ENCODE peak calls at places on chromosomes 5 and 9, in seven cellular contexts. T is A673, U is fibroblast of pulmonary artery, S is adrenal gland, F is fibroblast of mammary gland, J is psoas muscle, V is PC-3. D is an unnamed sample.

GRCh38 chr5:138179277-138179857 is 455 bp downstream of the KIF20A start:
- DNase-seq in F (peak; percentile 4), V (no peak), S (no peak), T (peak; percentile 28), U (no peak), J (no peak), D (peak; percentile 39)

GRCh38 chr9:107739601-107740082 is 250.1 kb upstream of the KLF4 start:
- DNase-seq in S (peak; percentile 54), F (peak; percentile 65), J (peak; percentile 70), U (peak; percentile 78), V (peak; percentile 81), T (no peak), D (peak; percentile 69)

GRCh38 chr5:15105799-15106393 is 234.3 kb upstream of the ANKH start:
- DNase-seq in V (peak; percentile 74), T (peak; percentile 70), F (peak; percentile 61), U (peak; percentile 76), S (peak; percentile 43), J (no peak), D (peak; percentile 70)

GRCh38 chr5:82405618-82406199 is 127.6 kb upstream of the RPS23 start:
- DNase-seq in T (no peak), V (peak; percentile 97), F (peak; percentile 100), U (peak; percentile 99), J (no peak), S (no peak), D (peak; percentile 96)

GRCh38 chr5:137867664-137868063 is at the start of gene MYOT:
- DNase-seq in S (no peak), U (no peak), F (no peak), T (no peak), J (no peak), V (no peak), D (no peak)

GRCh38 chr9:109232449-109232848 is 65.4 kb upstream of the FRRS1L start:
- DNase-seq in F (peak; percentile 72), J (no peak), S (no peak), V (peak; percentile 61), T (peak; percentile 36), U (peak; percentile 31), D (peak; percentile 55)

GRCh38 chr9:87713278-87713989 is 12.5 kb upstream of the CTSL start:
- DNase-seq in T (peak; percentile 68), V (peak; percentile 92), U (peak; percentile 99), F (peak; percentile 100), S (peak; percentile 81), J (peak; percentile 92), D (peak; percentile 100)

GRCh38 chr5:57858905-57859304 is 376.3 kb upstream of the ACTBL2 start:
- DNase-seq in V (no peak), J (no peak), S (no peak), F (no peak), U (peak; percentile 24), T (no peak), D (no peak)

GRCh38 chr9:99008187-99008586 is 64.5 kb downstream of the COL15A1 start:
- DNase-seq in S (no peak), F (no peak), U (no peak), V (no peak), T (no peak), J (no peak), D (no peak)

GRCh38 chr9:127021664-127022337 is 100.6 kb downstream of the ANGPTL2 start:
- DNase-seq in V (no peak), T (peak; percentile 89), F (peak; percentile 100), J (peak; percentile 89), U (peak; percentile 99), S (peak; percentile 63), D (peak; percentile 97)

GRCh38 chr9:18629136-18629535 is 155.2 kb downstream of the ADAMTSL1 start:
- DNase-seq in S (no peak), J (no peak), U (no peak), F (no peak), T (no peak), V (no peak), D (no peak)

GRCh38 chr5:55222819-55223124 is 4.3 kb downstream of the MCIDAS start:
- DNase-seq in F (no peak), U (no peak), V (no peak), S (no peak), T (no peak), J (no peak), D (peak; percentile 15)
- H3K4me3 ChIP-seq in F (no peak overlapping the region), U (no peak overlapping the region), V (no peak overlapping the region), S (no peak overlapping the region), T (no peak overlapping the region), J (no peak overlapping the region), D (no peak overlapping the region)

GRCh38 chr9:129145841-129146292 is 32.2 kb downstream of the IER5L start:
- DNase-seq in T (no peak), U (peak; percentile 90), J (peak; percentile 53), S (peak; percentile 35), F (peak; percentile 97), V (no peak), D (peak; percentile 87)
- TF ChIP-seq CTCF in T (no peak), U (no peak), J (no peak), S (no peak), F (peak; percentile 9), V (no peak), D (no peak)

GRCh38 chr5:93598997-93599371 is 16.0 kb downstream of the NR2F1 start:
- DNase-seq in J (no peak), F (no peak), U (no peak), T (no peak), S (no peak), V (no peak), D (no peak)

GRCh38 chr5:93599427-93600146 is 16.6 kb downstream of the NR2F1 start:
- DNase-seq in V (no peak), J (no peak), T (no peak), U (no peak), F (peak; percentile 40), S (no peak), D (no peak)

GRCh38 chr5:93601433-93602175 is 18.6 kb downstream of the NR2F1 start:
- DNase-seq in F (peak; percentile 52), S (no peak), V (no peak), J (no peak), T (no peak), U (no peak), D (peak; percentile 65)

GRCh38 chr5:93601053-93601429 is 18.0 kb downstream of the NR2F1 start:
- DNase-seq in S (no peak), J (no peak), V (no peak), F (no peak), T (no peak), U (no peak), D (no peak)

GRCh38 chr5:93600409-93601052 is 17.5 kb downstream of the NR2F1 start:
- DNase-seq in S (no peak), F (peak; percentile 38), U (no peak), T (no peak), J (no peak), V (no peak), D (no peak)
- H3K4me3 ChIP-seq in S (no peak overlapping the region), F (no peak overlapping the region), U (no peak overlapping the region), T (no peak overlapping the region), J (no peak overlapping the region), V (no peak overlapping the region), D (no peak overlapping the region)

GRCh38 chr5:118956727-118957126 is 31.6 kb downstream of the DTWD2 start:
- DNase-seq in J (no peak), T (peak; percentile 51), S (no peak), F (peak; percentile 32), U (peak; percentile 28), V (peak; percentile 45), D (peak; percentile 36)
- TF ChIP-seq CTCF in J (peak; percentile 16), T (peak; percentile 66), S (peak; percentile 12), F (peak; percentile 37), U (peak; percentile 35), V (peak; percentile 67), D (peak; percentile 17)

DNA sequence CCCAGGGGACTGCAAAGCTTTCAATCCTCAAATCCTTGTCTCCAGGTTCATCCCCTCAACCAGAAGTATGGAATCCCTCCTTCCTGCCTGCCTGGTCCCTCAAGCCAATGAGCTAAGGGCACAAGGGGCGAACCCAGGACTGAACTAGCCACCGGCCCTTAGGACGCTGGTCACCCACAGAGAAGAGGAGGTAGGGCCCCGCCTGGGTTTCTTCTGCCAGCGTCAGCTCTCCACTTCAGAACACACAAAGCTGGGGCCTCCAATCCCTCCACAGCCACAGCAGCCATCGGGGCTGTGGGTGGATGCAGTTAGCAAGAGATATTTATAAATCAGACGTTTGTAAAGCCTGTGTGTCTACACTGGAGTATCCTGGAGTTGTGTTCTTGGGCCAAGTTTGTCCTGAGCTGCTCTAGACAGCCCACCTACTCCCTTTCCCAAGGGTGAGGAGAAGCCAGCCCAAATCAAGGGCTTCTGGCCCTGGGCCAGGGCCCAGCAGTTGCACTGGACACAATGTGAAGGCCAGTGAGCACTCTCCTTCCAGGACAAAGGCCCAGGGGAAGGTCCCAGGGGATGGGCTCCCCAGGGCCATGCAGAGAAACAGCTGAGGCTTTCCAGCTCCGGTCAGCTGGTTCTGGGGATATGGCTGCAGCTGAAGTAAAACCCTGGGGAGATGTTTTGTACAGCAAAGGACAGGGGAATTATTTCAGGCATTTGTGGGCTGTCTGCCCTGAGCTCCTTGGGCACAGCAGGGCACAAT is 18.9 kb downstream of the AMBP start:
- DNase-seq in J (peak; percentile 45), V (no peak), U (peak; percentile 17), F (no peak), S (no peak), T (no peak), D (no peak)
- H3K4me3 ChIP-seq in J (no peak overlapping the region), V (no peak overlapping the region), U (no peak overlapping the region), F (no peak overlapping the region), S (no peak overlapping the region), T (no peak overlapping the region), D (no peak overlapping the region)

DNA sequence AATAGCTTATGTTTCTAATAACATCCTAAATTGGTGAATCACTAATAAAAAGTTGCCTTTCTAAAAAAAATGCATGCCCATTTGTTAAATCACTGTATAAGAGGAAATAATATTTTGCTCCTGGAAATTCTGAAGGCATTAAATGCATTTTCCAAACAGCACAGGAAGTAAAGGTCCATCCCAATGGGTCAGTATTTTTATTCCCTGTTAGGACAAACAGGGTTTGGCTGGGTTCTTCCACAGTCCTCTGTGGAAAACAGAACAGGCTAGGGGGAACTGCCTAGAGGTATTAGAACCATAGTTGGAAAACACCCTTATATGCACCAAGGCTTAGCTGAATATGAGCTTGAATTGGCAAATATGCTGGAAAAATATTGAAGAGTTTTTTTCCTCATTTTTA is 85.2 kb downstream of the OXCT1 start:
- DNase-seq in V (no peak), J (no peak), F (no peak), U (no peak), S (no peak), T (no peak), D (no peak)
- TF ChIP-seq CTCF in V (no peak), J (no peak), F (no peak), U (no peak), S (no peak), T (no peak), D (no peak)

GRCh38 chr5:141121985-141122384 is 367 bp downstream of the PCDHB4 start:
- DNase-seq in T (no peak), V (no peak), F (no peak), J (no peak), S (no peak), U (no peak), D (no peak)

GRCh38 chr5:141127305-141127704 is 5.7 kb downstream of the PCDHB4 start:
- DNase-seq in S (no peak), T (no peak), V (peak; percentile 1), F (no peak), U (no peak), J (no peak), D (no peak)

DNA sequence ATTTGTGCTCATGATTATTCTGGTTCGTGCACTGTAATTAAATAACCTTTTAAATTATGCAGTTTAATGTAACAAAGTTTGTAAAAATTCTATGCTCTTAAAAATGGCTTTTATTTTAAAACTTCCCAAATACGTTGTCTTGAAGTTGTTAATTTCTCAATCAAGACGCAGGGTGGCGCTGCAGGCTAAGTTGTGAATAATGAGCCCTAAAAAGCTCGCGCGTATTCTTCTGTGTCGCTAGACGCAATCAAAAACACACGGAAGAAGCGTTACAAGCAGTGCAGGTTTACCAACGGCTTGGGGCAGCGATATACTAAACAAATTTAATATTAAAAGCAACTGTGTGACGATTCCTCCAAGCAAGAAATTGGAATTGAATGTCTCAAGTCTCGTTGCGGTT is at the start of gene PCDHB4:
- DNase-seq in T (peak; percentile 22), J (peak; percentile 32), U (peak; percentile 6), V (no peak), S (no peak), F (peak; percentile 8), D (no peak)
- H3K4me3 ChIP-seq in T (no peak within 1 kb of the TSS), J (peak within 1 kb of the TSS; percentile 57), U (no peak within 1 kb of the TSS), V (no peak within 1 kb of the TSS), S (no peak within 1 kb of the TSS), F (no peak within 1 kb of the TSS), D (no peak within 1 kb of the TSS)

D was measured in foreskin fibroblast.